ENCODE peak calls at places on chromosomes 2 and 18, in four cellular contexts. One of them, this sample, is unnamed.

GRCh38 chr2:111716901-111717635 is 166.9 kb downstream of the ANAPC1 start:
- DNase-seq in HCT116: no peak
- DNase-seq in K562: no peak
- DNase-seq in HepG2: peak
- DNase-seq in this sample: no peak

GRCh38 chr2:196685792-196686191 is 46.3 kb downstream of the CCDC150 start:
- DNase-seq in HCT116: no peak
- DNase-seq in K562: no peak
- DNase-seq in HepG2: no peak
- DNase-seq in this sample: no peak

GRCh38 chr2:31324000-31324633 is 90.2 kb downstream of the EHD3 start:
- DNase-seq in HCT116: no peak
- DNase-seq in K562: no peak
- DNase-seq in HepG2: no peak
- DNase-seq in this sample: no peak

GRCh38 chr2:20229322-20230201 is 4.6 kb upstream of the SDC1 start:
- DNase-seq in HCT116: no peak
- DNase-seq in K562: peak
- DNase-seq in HepG2: no peak
- DNase-seq in this sample: no peak

GRCh38 chr2:119010336-119010735 is 68.3 kb downstream of the MARCO start:
- DNase-seq in HCT116: no peak
- DNase-seq in K562: no peak
- DNase-seq in HepG2: no peak
- DNase-seq in this sample: no peak

GRCh38 chr2:212580117-212580516 is 41.5 kb upstream of the ERBB4 start:
- DNase-seq in HCT116: no peak
- DNase-seq in K562: no peak
- DNase-seq in HepG2: no peak
- DNase-seq in this sample: no peak

GRCh38 chr2:126795661-126796060 is 103.0 kb upstream of the TEX51 start:
- DNase-seq in HCT116: no peak
- DNase-seq in K562: no peak
- DNase-seq in HepG2: no peak
- DNase-seq in this sample: no peak

GRCh38 chr18:78797499-78797898 is 182.1 kb upstream of the SALL3 start:
- DNase-seq in HCT116: no peak
- DNase-seq in K562: no peak
- DNase-seq in HepG2: no peak
- DNase-seq in this sample: no peak

GRCh38 chr2:149858214-149858613 is 270.6 kb upstream of the MMADHC start:
- DNase-seq in HCT116: no peak
- DNase-seq in K562: no peak
- DNase-seq in HepG2: no peak
- DNase-seq in this sample: no peak

GRCh38 chr2:197930570-197931278 is 126.3 kb downstream of the PLCL1 start:
- DNase-seq in HCT116: no peak
- DNase-seq in K562: no peak
- DNase-seq in HepG2: no peak
- DNase-seq in this sample: no peak

GRCh38 chr2:166106431-166107015 is 21.3 kb downstream of the SCN1A start:
- DNase-seq in HCT116: no peak
- DNase-seq in K562: peak
- DNase-seq in HepG2: peak
- DNase-seq in this sample: no peak

GRCh38 chr2:25265802-25266201 is 75.9 kb downstream of the DNMT3A start:
- DNase-seq in HCT116: no peak
- DNase-seq in K562: peak
- DNase-seq in HepG2: no peak
- DNase-seq in this sample: no peak

GRCh38 chr18:45755936-45756335 is 32.0 kb downstream of the SLC14A1 start:
- DNase-seq in HCT116: no peak
- DNase-seq in K562: no peak
- DNase-seq in HepG2: no peak
- DNase-seq in this sample: no peak

GRCh38 chr2:8821276-8822217 is 15.9 kb downstream of the KIDINS220 start:
- DNase-seq in HCT116: no peak
- DNase-seq in K562: no peak
- DNase-seq in HepG2: peak
- DNase-seq in this sample: no peak

GRCh38 chr2:230472619-230473018 is 56.6 kb downstream of the SP100 start:
- DNase-seq in HCT116: peak
- DNase-seq in K562: no peak
- DNase-seq in HepG2: no peak
- DNase-seq in this sample: no peak

GRCh38 chr2:17709897-17710296 is 43.7 kb downstream of the SMC6 start:
- DNase-seq in HCT116: no peak
- DNase-seq in K562: peak
- DNase-seq in HepG2: no peak
- DNase-seq in this sample: no peak

GRCh38 chr2:14492920-14493503 is 139.5 kb upstream of the LRATD1 start:
- DNase-seq in HCT116: no peak
- DNase-seq in K562: no peak
- DNase-seq in HepG2: no peak
- DNase-seq in this sample: no peak

GRCh38 chr2:27378096-27378808 is 2.3 kb downstream of the ZNF513 start:
- DNase-seq in HCT116: no peak
- DNase-seq in K562: no peak
- DNase-seq in HepG2: peak
- DNase-seq in this sample: no peak

GRCh38 chr2:105775809-105776559 is 31.3 kb downstream of the NCK2 start:
- DNase-seq in HCT116: no peak
- DNase-seq in K562: no peak
- DNase-seq in HepG2: no peak
- DNase-seq in this sample: no peak

GRCh38 chr2:64952896-64953482 is 36.2 kb upstream of the SLC1A4 start:
- DNase-seq in HCT116: no peak
- DNase-seq in K562: no peak
- DNase-seq in HepG2: no peak
- DNase-seq in this sample: no peak

GRCh38 chr2:118738524-118739308 is 108.7 kb downstream of the EN1 start:
- DNase-seq in HCT116: peak
- DNase-seq in K562: peak
- DNase-seq in HepG2: peak
- DNase-seq in this sample: no peak

GRCh38 chr2:236642584-236643291 is 73.1 kb downstream of the ACKR3 start:
- DNase-seq in HCT116: no peak
- DNase-seq in K562: no peak
- DNase-seq in HepG2: peak
- DNase-seq in this sample: no peak

GRCh38 chr18:31680836-31681568 is 3.4 kb downstream of the B4GALT6 start:
- DNase-seq in HCT116: no peak
- DNase-seq in K562: peak
- DNase-seq in HepG2: no peak
- DNase-seq in this sample: peak

GRCh38 chr18:48693625-48694262 is 154.9 kb downstream of the CTIF start:
- DNase-seq in HCT116: no peak
- DNase-seq in K562: peak
- DNase-seq in HepG2: no peak
- DNase-seq in this sample: no peak

GRCh38 chr2:113176696-113177355 is 3.1 kb downstream of the PSD4 start:
- DNase-seq in HCT116: no peak
- DNase-seq in K562: no peak
- DNase-seq in HepG2: no peak
- DNase-seq in this sample: peak

GRCh38 chr2:182744490-182744889 is 28.4 kb downstream of the DNAJC10 start:
- DNase-seq in HCT116: no peak
- DNase-seq in K562: no peak
- DNase-seq in HepG2: no peak
- DNase-seq in this sample: no peak

GRCh38 chr2:217471329-217471728 is 531.5 kb downstream of the TNS1 start:
- DNase-seq in HCT116: no peak
- DNase-seq in K562: no peak
- DNase-seq in HepG2: no peak
- DNase-seq in this sample: no peak

GRCh38 chr2:119196301-119197124 is 27.1 kb upstream of the STEAP3 start:
- DNase-seq in HCT116: no peak
- DNase-seq in K562: no peak
- DNase-seq in HepG2: no peak
- DNase-seq in this sample: peak

GRCh38 chr18:59672125-59672769 is 25.0 kb downstream of the CCBE1 start:
- DNase-seq in HCT116: no peak
- DNase-seq in K562: no peak
- DNase-seq in HepG2: no peak
- DNase-seq in this sample: no peak

GRCh38 chr2:46490521-46491141 is 11.3 kb downstream of the TMEM247 start:
- DNase-seq in HCT116: no peak
- DNase-seq in K562: no peak
- DNase-seq in HepG2: no peak
- DNase-seq in this sample: no peak

GRCh38 chr2:212646698-212647097 is 108.1 kb upstream of the ERBB4 start:
- DNase-seq in HCT116: no peak
- DNase-seq in K562: no peak
- DNase-seq in HepG2: no peak
- DNase-seq in this sample: no peak

GRCh38 chr2:10331702-10332401 is 29.1 kb downstream of the HPCAL1 start:
- DNase-seq in HCT116: no peak
- DNase-seq in K562: peak
- DNase-seq in HepG2: no peak
- DNase-seq in this sample: no peak
- TF ChIP-seq JUND in HCT116: no peak
- TF ChIP-seq JUND in K562: peak
- TF ChIP-seq JUND in HepG2: no peak
- TF ChIP-seq JUND in this sample: no peak

DNA sequence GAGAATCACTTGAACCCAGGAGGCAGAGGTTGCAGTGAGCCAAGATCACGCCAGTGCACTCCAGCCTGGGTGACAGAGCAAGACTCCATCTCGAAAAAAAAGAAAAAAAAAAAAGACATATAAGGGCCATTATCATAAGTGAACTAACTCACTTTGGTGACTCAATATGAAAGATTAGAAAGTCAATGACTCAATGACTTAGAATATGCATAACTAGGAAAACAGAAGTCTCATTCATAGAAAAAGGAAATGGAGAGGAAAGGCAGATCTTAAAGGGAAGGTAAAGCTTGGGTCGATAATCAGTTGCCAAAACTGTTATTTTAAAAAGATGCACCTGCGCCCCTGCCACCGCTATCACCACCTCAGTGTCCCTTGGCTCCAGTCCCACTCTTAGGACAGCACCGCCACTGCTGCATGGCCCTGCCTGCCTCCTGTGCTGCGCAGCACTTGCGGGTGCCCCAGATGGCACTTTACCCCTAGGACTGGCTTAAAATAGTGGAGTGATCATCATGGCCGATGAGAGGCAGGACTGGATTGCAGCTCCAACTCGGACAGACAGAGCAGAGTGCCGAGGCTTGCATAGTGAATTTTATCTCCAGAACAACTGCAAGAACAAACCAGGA is 54.7 kb downstream of the INO80D start:
- DNase-seq in HCT116: no peak
- DNase-seq in K562: no peak
- DNase-seq in HepG2: no peak
- DNase-seq in this sample: no peak
- TF ChIP-seq JUND in HCT116: no peak
- TF ChIP-seq JUND in K562: no peak
- TF ChIP-seq JUND in HepG2: no peak
- TF ChIP-seq JUND in this sample: no peak

DNA sequence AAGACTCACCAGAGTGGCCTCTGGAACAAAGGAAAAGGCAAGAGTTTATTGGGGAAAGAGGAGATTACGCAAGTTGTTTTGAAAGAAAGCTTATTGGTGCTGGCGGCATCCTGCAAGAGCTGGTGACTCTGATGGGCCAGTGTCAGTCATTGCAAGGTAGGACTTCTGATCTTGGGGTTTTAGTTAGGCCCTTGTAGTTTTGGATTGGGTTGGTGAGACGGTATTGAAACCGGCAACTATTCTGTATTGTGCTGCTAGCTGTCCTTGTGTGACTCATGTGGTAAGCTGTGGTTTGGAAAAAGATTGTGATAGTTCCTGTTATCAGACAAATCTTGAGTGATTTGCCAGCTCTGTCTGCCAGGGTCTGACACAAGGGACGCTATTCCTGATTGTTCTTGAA is 159.1 kb upstream of the PIEZO2 start:
- DNase-seq in HCT116: no peak
- DNase-seq in K562: no peak
- DNase-seq in HepG2: no peak
- DNase-seq in this sample: no peak
- TF ChIP-seq JUND in HCT116: no peak
- TF ChIP-seq JUND in K562: no peak
- TF ChIP-seq JUND in HepG2: no peak
- TF ChIP-seq JUND in this sample: no peak

GRCh38 chr18:10299686-10300085 is 154.7 kb upstream of the APCDD1 start:
- DNase-seq in HCT116: no peak
- DNase-seq in K562: no peak
- DNase-seq in HepG2: no peak
- DNase-seq in this sample: no peak

GRCh38 chr18:10304853-10305252 is 149.6 kb upstream of the APCDD1 start:
- DNase-seq in HCT116: no peak
- DNase-seq in K562: no peak
- DNase-seq in HepG2: no peak
- DNase-seq in this sample: no peak

GRCh38 chr18:10303171-10303570 is 151.3 kb upstream of the APCDD1 start:
- DNase-seq in HCT116: no peak
- DNase-seq in K562: no peak
- DNase-seq in HepG2: no peak
- DNase-seq in this sample: no peak

GRCh38 chr18:10300739-10301138 is 153.7 kb upstream of the APCDD1 start:
- DNase-seq in HCT116: no peak
- DNase-seq in K562: no peak
- DNase-seq in HepG2: peak
- DNase-seq in this sample: no peak

GRCh38 chr18:10301831-10302483 is 152.5 kb upstream of the APCDD1 start:
- DNase-seq in HCT116: no peak
- DNase-seq in K562: no peak
- DNase-seq in HepG2: no peak
- DNase-seq in this sample: peak
- TF ChIP-seq JUND in HCT116: no peak
- TF ChIP-seq JUND in K562: no peak
- TF ChIP-seq JUND in HepG2: no peak
- TF ChIP-seq JUND in this sample: no peak